ENCODE peak calls at places on chromosomes 13 and 19, in six cellular contexts. D, M, O, Z, V and U are unnamed samples.

GRCh38 chr19:10820173-10820572 is 15.8 kb downstream of the TMED1 start:
- DNase-seq in D (no peak), M (no peak), O (no peak), Z (no peak), V (no peak), U (peak)

GRCh38 chr19:43799502-43800142 is 2.6 kb downstream of the LYPD5 start:
- DNase-seq in D (no peak), M (no peak), O (no peak), Z (peak), V (no peak), U (peak)

GRCh38 chr19:46975918-46976782 is 43.5 kb upstream of the NPAS1 start:
- DNase-seq in D (peak), M (peak), O (peak), Z (peak), V (no peak), U (peak)

GRCh38 chr19:4744451-4745170 is 21.0 kb upstream of the DPP9 start:
- DNase-seq in D (no peak), M (no peak), O (no peak), Z (no peak), V (no peak), U (no peak)

GRCh38 chr13:32846020-32846451 is 170.2 kb upstream of the KL start:
- DNase-seq in D (no peak), M (no peak), O (no peak), Z (no peak), V (no peak), U (no peak)

GRCh38 chr13:78978381-78978998 is 319.5 kb upstream of the OBI1 start:
- DNase-seq in D (no peak), M (peak), O (no peak), Z (no peak), V (peak), U (peak)

GRCh38 chr19:52603558-52604207 is 33.6 kb downstream of the ZNF701 start:
- DNase-seq in D (no peak), M (no peak), O (no peak), Z (no peak), V (no peak), U (no peak)

GRCh38 chr13:113665582-113666323 is 1.3 kb upstream of the GRK1 start:
- DNase-seq in D (peak), M (no peak), O (no peak), Z (no peak), V (peak), U (no peak)

GRCh38 chr19:4007836-4008539 is 452 bp downstream of the PIAS4 start:
- DNase-seq in D (no peak), M (peak), O (no peak), Z (no peak), V (peak), U (peak)

GRCh38 chr13:31749929-31750328 is 10.6 kb downstream of the RXFP2 start:
- DNase-seq in D (no peak), M (no peak), O (no peak), Z (no peak), V (no peak), U (no peak)

GRCh38 chr13:100646030-100646673 is 28.4 kb downstream of the TMTC4 start:
- DNase-seq in D (no peak), M (peak), O (peak), Z (no peak), V (no peak), U (peak)

GRCh38 chr19:58401825-58402433 is 6.5 kb downstream of the RNF225 start:
- DNase-seq in D (no peak), M (no peak), O (no peak), Z (no peak), V (peak), U (no peak)